ENCODE peak calls at places on chromosomes 13 and 19, in four cellular contexts. C is erythroblast, S is NCI-H774, Z is nephron progenitor cell. T is an unnamed sample.

GRCh38 chr19:1577929-1578618 is 9.9 kb upstream of the MEX3D start:
- DNase-seq in C (no peak), S (no peak), Z (no peak), T (no peak)

GRCh38 chr13:21338651-21339278 is 120.3 kb downstream of the ZDHHC20 start:
- DNase-seq in C (no peak), S (peak), Z (no peak), T (peak)

GRCh38 chr13:63436288-63436687 is 2020.6 kb upstream of the PCDH20 start:
- DNase-seq in C (no peak), S (no peak), Z (no peak), T (no peak)

GRCh38 chr13:21399741-21400140 is 59.4 kb downstream of the ZDHHC20 start:
- DNase-seq in C (no peak), S (no peak), Z (no peak), T (no peak)

GRCh38 chr19:7004313-7004931 is 16.8 kb downstream of the MBD3L2B start:
- DNase-seq in C (peak), S (no peak), Z (peak), T (no peak)

GRCh38 chr19:35328851-35329285 is at the start of gene CD22:
- DNase-seq in C (no peak), S (no peak), Z (no peak), T (no peak)

GRCh38 chr19:42269518-42270345 is 680 bp downstream of the CIC start:
- DNase-seq in C (peak), S (no peak), Z (no peak), T (no peak)

GRCh38 chr19:1758231-1758577 is 4.9 kb downstream of the ONECUT3 start:
- DNase-seq in C (no peak), S (no peak), Z (no peak), T (no peak)

GRCh38 chr13:113489549-113490495 is 689 bp downstream of the DCUN1D2 start:
- DNase-seq in C (peak), S (peak), Z (peak), T (no peak)

GRCh38 chr19:50025794-50026549 is at the start of gene ZNF473:
- DNase-seq in C (peak), S (peak), Z (peak), T (peak)

GRCh38 chr13:19606152-19606551 is 27.3 kb upstream of the MPHOSPH8 start:
- DNase-seq in C (peak), S (no peak), Z (no peak), T (no peak)

GRCh38 chr13:49218493-49219051 is 1.6 kb upstream of the MLNR start:
- DNase-seq in C (peak), S (no peak), Z (peak), T (peak)

GRCh38 chr19:44746946-44747738 is 1.4 kb upstream of the BCL3 start:
- DNase-seq in C (peak), S (peak), Z (peak), T (peak)

GRCh38 chr19:18007939-18008673 is at the start of gene ARRDC2:
- DNase-seq in C (peak), S (peak), Z (peak), T (peak)

GRCh38 chr13:49546559-49546958 is 38.8 kb downstream of the RCBTB1 start:
- DNase-seq in C (no peak), S (no peak), Z (no peak), T (no peak)

GRCh38 chr19:17847538-17848366 is at the start of gene JAK3:
- DNase-seq in C (peak), S (no peak), Z (peak), T (peak)

GRCh38 chr13:60229708-60230272 is 66.1 kb upstream of the DIAPH3 start:
- DNase-seq in C (peak), S (no peak), Z (no peak), T (no peak)

GRCh38 chr13:31967155-31967554 is 64.4 kb upstream of the FRY start:
- DNase-seq in C (no peak), S (no peak), Z (no peak), T (no peak)

GRCh38 chr13:33639640-33640080 is 178.3 kb upstream of the RFC3 start:
- DNase-seq in C (no peak), S (no peak), Z (no peak), T (no peak)

GRCh38 chr19:18167011-18167410 is 6.6 kb upstream of the IFI30 start:
- DNase-seq in C (no peak), S (no peak), Z (no peak), T (no peak)

T was measured in iPS-NIHi11.